ENCODE peak calls at places on chromosomes 11 and 22, in eight cellular contexts. One of them, this sample, is unnamed.

GRCh38 chr11:35304393-35304790 is 115.0 kb downstream of the SLC1A2 start:
- DNase-seq in left ventricle myocardium inferior: no peak
- DNase-seq in AG04450: no peak
- DNase-seq in transverse colon: no peak
- DNase-seq in GM12865: peak
- DNase-seq in thoracic aorta: no peak
- DNase-seq in fibroblast of lung: peak
- DNase-seq in HFF-Myc: no peak
- DNase-seq in this sample: no peak

GRCh38 chr11:7196396-7197146 is 55.1 kb upstream of the SYT9 start:
- DNase-seq in left ventricle myocardium inferior: no peak
- DNase-seq in AG04450: no peak
- DNase-seq in transverse colon: no peak
- DNase-seq in GM12865: no peak
- DNase-seq in thoracic aorta: no peak
- DNase-seq in fibroblast of lung: no peak
- DNase-seq in HFF-Myc: no peak
- DNase-seq in this sample: no peak

GRCh38 chr22:38756631-38757463 is 1.0 kb upstream of the SUN2 start:
- DNase-seq in left ventricle myocardium inferior: no peak
- DNase-seq in AG04450: no peak
- DNase-seq in transverse colon: peak
- DNase-seq in GM12865: peak
- DNase-seq in thoracic aorta: no peak
- DNase-seq in fibroblast of lung: no peak
- DNase-seq in HFF-Myc: no peak
- DNase-seq in this sample: no peak

GRCh38 chr11:131664811-131665210 is 294.4 kb downstream of the NTM start:
- DNase-seq in left ventricle myocardium inferior: no peak
- DNase-seq in AG04450: no peak
- DNase-seq in transverse colon: no peak
- DNase-seq in GM12865: no peak
- DNase-seq in thoracic aorta: no peak
- DNase-seq in fibroblast of lung: no peak
- DNase-seq in HFF-Myc: no peak
- DNase-seq in this sample: no peak

GRCh38 chr11:76663461-76663760 is 7.1 kb downstream of the LRRC32 start:
- DNase-seq in left ventricle myocardium inferior: no peak
- DNase-seq in AG04450: no peak
- DNase-seq in transverse colon: peak
- DNase-seq in GM12865: no peak
- DNase-seq in thoracic aorta: no peak
- DNase-seq in fibroblast of lung: no peak
- DNase-seq in HFF-Myc: no peak
- DNase-seq in this sample: no peak

GRCh38 chr11:69196322-69197169 is 40.8 kb downstream of the SMIM38 start:
- DNase-seq in left ventricle myocardium inferior: no peak
- DNase-seq in AG04450: no peak
- DNase-seq in transverse colon: no peak
- DNase-seq in GM12865: no peak
- DNase-seq in thoracic aorta: no peak
- DNase-seq in fibroblast of lung: no peak
- DNase-seq in HFF-Myc: no peak
- DNase-seq in this sample: no peak

GRCh38 chr22:50532353-50532700 is 2.5 kb upstream of the TYMP start:
- DNase-seq in left ventricle myocardium inferior: no peak
- DNase-seq in AG04450: no peak
- DNase-seq in transverse colon: peak
- DNase-seq in GM12865: peak
- DNase-seq in thoracic aorta: no peak
- DNase-seq in fibroblast of lung: no peak
- DNase-seq in HFF-Myc: no peak
- DNase-seq in this sample: no peak

GRCh38 chr11:45180888-45181594 is 34.6 kb downstream of the PRDM11 start:
- DNase-seq in left ventricle myocardium inferior: peak
- DNase-seq in AG04450: no peak
- DNase-seq in transverse colon: peak
- DNase-seq in GM12865: peak
- DNase-seq in thoracic aorta: no peak
- DNase-seq in fibroblast of lung: peak
- DNase-seq in HFF-Myc: no peak
- DNase-seq in this sample: peak

GRCh38 chr11:112334381-112334780 is 73.7 kb upstream of the PLET1 start:
- DNase-seq in left ventricle myocardium inferior: no peak
- DNase-seq in AG04450: no peak
- DNase-seq in transverse colon: no peak
- DNase-seq in GM12865: no peak
- DNase-seq in thoracic aorta: no peak
- DNase-seq in fibroblast of lung: no peak
- DNase-seq in HFF-Myc: no peak
- DNase-seq in this sample: no peak

DNA sequence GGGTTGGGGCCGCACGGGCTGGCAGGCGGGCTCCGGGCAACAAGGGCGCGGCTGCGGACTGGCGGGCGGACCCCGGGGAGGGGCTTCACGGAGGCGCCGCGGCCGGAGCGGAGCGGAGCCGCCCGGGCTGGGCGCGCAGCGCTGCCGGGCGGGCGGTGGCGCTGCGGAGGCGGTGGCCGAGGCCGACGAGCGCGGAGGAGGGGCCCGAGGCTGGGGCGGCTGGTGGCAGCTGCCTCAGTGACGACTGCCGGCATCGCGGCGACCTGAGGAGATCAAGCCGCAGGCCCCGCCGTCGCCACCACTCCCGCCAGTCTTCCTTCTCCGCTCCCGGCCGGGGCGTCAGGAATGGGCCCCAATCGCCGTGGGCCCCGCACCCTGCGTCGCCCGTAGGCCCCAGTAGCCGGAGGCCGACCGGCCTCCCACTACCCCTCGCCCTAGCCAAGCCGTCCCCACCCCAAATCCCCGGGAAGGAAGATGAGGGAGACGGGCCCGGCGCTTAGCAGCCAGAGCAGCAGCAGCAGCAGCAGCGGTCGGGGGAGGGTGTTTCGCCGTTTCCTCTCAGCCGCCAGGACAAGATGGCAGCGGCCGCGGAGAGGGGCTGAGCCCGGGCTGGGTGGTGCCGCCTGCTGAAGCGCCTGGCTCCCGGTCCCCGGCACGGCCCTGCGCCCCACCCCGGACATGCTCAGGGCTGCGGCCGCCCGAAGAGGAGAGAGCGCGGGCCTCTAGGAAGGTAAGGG is at the start of gene HIPK3:
- DNase-seq in left ventricle myocardium inferior: peak
- DNase-seq in AG04450: no peak
- DNase-seq in transverse colon: peak
- DNase-seq in GM12865: peak
- DNase-seq in thoracic aorta: peak
- DNase-seq in fibroblast of lung: peak
- DNase-seq in HFF-Myc: no peak
- DNase-seq in this sample: no peak
- TF ChIP-seq CTCF in left ventricle myocardium inferior: peak
- TF ChIP-seq CTCF in AG04450: peak
- TF ChIP-seq CTCF in transverse colon: no peak
- TF ChIP-seq CTCF in GM12865: peak
- TF ChIP-seq CTCF in thoracic aorta: no peak
- TF ChIP-seq CTCF in fibroblast of lung: no peak
- TF ChIP-seq CTCF in HFF-Myc: no peak
- TF ChIP-seq CTCF in this sample: no peak

GRCh38 chr22:40396882-40397281 is 26.5 kb downstream of the SGSM3 start:
- DNase-seq in left ventricle myocardium inferior: no peak
- DNase-seq in AG04450: peak
- DNase-seq in transverse colon: peak
- DNase-seq in GM12865: no peak
- DNase-seq in thoracic aorta: no peak
- DNase-seq in fibroblast of lung: peak
- DNase-seq in HFF-Myc: peak
- DNase-seq in this sample: peak
- H3K4me3 ChIP-seq in left ventricle myocardium inferior: no peak
- H3K4me3 ChIP-seq in AG04450: no peak
- H3K4me3 ChIP-seq in transverse colon: no peak
- H3K4me3 ChIP-seq in GM12865: no peak
- H3K4me3 ChIP-seq in thoracic aorta: no peak
- H3K4me3 ChIP-seq in fibroblast of lung: no peak
- H3K4me3 ChIP-seq in HFF-Myc: no peak
- H3K4me3 ChIP-seq in this sample: no peak

GRCh38 chr11:96339704-96340554 is 3.1 kb downstream of the MAML2 start:
- DNase-seq in left ventricle myocardium inferior: no peak
- DNase-seq in AG04450: no peak
- DNase-seq in transverse colon: no peak
- DNase-seq in GM12865: peak
- DNase-seq in thoracic aorta: no peak
- DNase-seq in fibroblast of lung: peak
- DNase-seq in HFF-Myc: no peak
- DNase-seq in this sample: no peak

GRCh38 chr11:96340555-96340885 is 2.5 kb downstream of the MAML2 start:
- DNase-seq in left ventricle myocardium inferior: no peak
- DNase-seq in AG04450: no peak
- DNase-seq in transverse colon: no peak
- DNase-seq in GM12865: no peak
- DNase-seq in thoracic aorta: no peak
- DNase-seq in fibroblast of lung: peak
- DNase-seq in HFF-Myc: no peak
- DNase-seq in this sample: no peak

GRCh38 chr11:96337541-96338530 is 5.2 kb downstream of the MAML2 start:
- DNase-seq in left ventricle myocardium inferior: peak
- DNase-seq in AG04450: no peak
- DNase-seq in transverse colon: no peak
- DNase-seq in GM12865: peak
- DNase-seq in thoracic aorta: no peak
- DNase-seq in fibroblast of lung: peak
- DNase-seq in HFF-Myc: no peak
- DNase-seq in this sample: no peak

GRCh38 chr11:96341237-96342130 is 1.5 kb downstream of the MAML2 start:
- DNase-seq in left ventricle myocardium inferior: peak
- DNase-seq in AG04450: no peak
- DNase-seq in transverse colon: peak
- DNase-seq in GM12865: peak
- DNase-seq in thoracic aorta: no peak
- DNase-seq in fibroblast of lung: peak
- DNase-seq in HFF-Myc: no peak
- DNase-seq in this sample: no peak

GRCh38 chr11:96338910-96339703 is 3.9 kb downstream of the MAML2 start:
- DNase-seq in left ventricle myocardium inferior: peak
- DNase-seq in AG04450: no peak
- DNase-seq in transverse colon: peak
- DNase-seq in GM12865: peak
- DNase-seq in thoracic aorta: no peak
- DNase-seq in fibroblast of lung: peak
- DNase-seq in HFF-Myc: no peak
- DNase-seq in this sample: no peak
- TF ChIP-seq CTCF in left ventricle myocardium inferior: no peak
- TF ChIP-seq CTCF in AG04450: no peak
- TF ChIP-seq CTCF in transverse colon: no peak
- TF ChIP-seq CTCF in GM12865: no peak
- TF ChIP-seq CTCF in thoracic aorta: no peak
- TF ChIP-seq CTCF in fibroblast of lung: no peak
- TF ChIP-seq CTCF in HFF-Myc: no peak
- TF ChIP-seq CTCF in this sample: no peak

DNA sequence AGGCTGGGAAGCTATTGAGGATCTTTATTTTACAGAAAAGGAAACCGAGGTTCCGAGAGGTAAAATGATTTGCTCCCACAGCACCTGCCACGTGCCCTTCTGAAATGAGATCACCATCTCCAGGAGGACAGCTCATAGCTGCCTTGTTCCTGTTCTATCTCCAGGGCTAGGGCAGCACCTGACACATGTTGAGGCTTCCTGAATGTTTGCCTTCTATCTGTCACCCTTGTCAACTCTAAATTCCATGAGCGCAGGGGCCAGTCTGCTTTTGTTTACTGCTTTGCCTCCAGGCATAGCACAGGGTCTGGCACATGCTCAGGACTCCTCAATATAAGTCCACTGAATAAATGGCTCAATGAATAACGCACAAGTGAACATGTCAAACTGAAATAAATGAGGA is 24.1 kb downstream of the ASCC2 start:
- DNase-seq in left ventricle myocardium inferior: no peak
- DNase-seq in AG04450: no peak
- DNase-seq in transverse colon: no peak
- DNase-seq in GM12865: no peak
- DNase-seq in thoracic aorta: no peak
- DNase-seq in fibroblast of lung: no peak
- DNase-seq in HFF-Myc: no peak
- DNase-seq in this sample: no peak
- H3K4me3 ChIP-seq in left ventricle myocardium inferior: no peak
- H3K4me3 ChIP-seq in AG04450: no peak
- H3K4me3 ChIP-seq in transverse colon: no peak
- H3K4me3 ChIP-seq in GM12865: no peak
- H3K4me3 ChIP-seq in thoracic aorta: no peak
- H3K4me3 ChIP-seq in fibroblast of lung: no peak
- H3K4me3 ChIP-seq in HFF-Myc: no peak
- H3K4me3 ChIP-seq in this sample: no peak

GRCh38 chr11:22730319-22730718 is 63.9 kb downstream of the GAS2 start:
- DNase-seq in left ventricle myocardium inferior: no peak
- DNase-seq in AG04450: no peak
- DNase-seq in transverse colon: no peak
- DNase-seq in GM12865: peak
- DNase-seq in thoracic aorta: no peak
- DNase-seq in fibroblast of lung: peak
- DNase-seq in HFF-Myc: no peak
- DNase-seq in this sample: no peak
- TF ChIP-seq CTCF in left ventricle myocardium inferior: peak
- TF ChIP-seq CTCF in AG04450: no peak
- TF ChIP-seq CTCF in transverse colon: peak
- TF ChIP-seq CTCF in GM12865: peak
- TF ChIP-seq CTCF in thoracic aorta: no peak
- TF ChIP-seq CTCF in fibroblast of lung: no peak
- TF ChIP-seq CTCF in HFF-Myc: no peak
- TF ChIP-seq CTCF in this sample: peak

GRCh38 chr11:66958956-66959274 is 732 bp upstream of the PC start:
- DNase-seq in left ventricle myocardium inferior: no peak
- DNase-seq in AG04450: no peak
- DNase-seq in transverse colon: no peak
- DNase-seq in GM12865: peak
- DNase-seq in thoracic aorta: no peak
- DNase-seq in fibroblast of lung: no peak
- DNase-seq in HFF-Myc: no peak
- DNase-seq in this sample: no peak
- H3K4me3 ChIP-seq in left ventricle myocardium inferior: peak
- H3K4me3 ChIP-seq in AG04450: peak
- H3K4me3 ChIP-seq in transverse colon: no peak
- H3K4me3 ChIP-seq in GM12865: peak
- H3K4me3 ChIP-seq in thoracic aorta: peak
- H3K4me3 ChIP-seq in fibroblast of lung: peak
- H3K4me3 ChIP-seq in HFF-Myc: peak
- H3K4me3 ChIP-seq in this sample: peak

This sample was measured in retinal pigment epithelial cell.